ENCODE peak calls at places on chromosome 22, in seven cellular contexts. One of them, this sample, is unnamed.

GRCh38 chr22:35231585-35232084 is 25.7 kb upstream of the HMGXB4 start:
- DNase-seq in IMR-90: peak; percentile 55
- DNase-seq in H9: peak; percentile 86
- DNase-seq in H1: peak; percentile 91
- DNase-seq in mesendoderm: peak; percentile 88
- DNase-seq in neuronal stem cell: peak; percentile 70
- DNase-seq in trophoblast cell: peak; percentile 91
- DNase-seq in this sample: peak; percentile 59

GRCh38 chr22:33000342-33001280 is 57.6 kb downstream of the SYN3 start:
- DNase-seq in IMR-90: peak; percentile 32
- DNase-seq in H9: peak; percentile 88
- DNase-seq in H1: peak; percentile 92
- DNase-seq in mesendoderm: peak; percentile 85
- DNase-seq in neuronal stem cell: peak; percentile 67
- DNase-seq in trophoblast cell: peak; percentile 78
- DNase-seq in this sample: peak; percentile 56

GRCh38 chr22:32800158-32800557 is 1.3 kb upstream of the TIMP3 start:
- DNase-seq in IMR-90: no peak
- DNase-seq in H9: no peak
- DNase-seq in H1: no peak
- DNase-seq in mesendoderm: no peak
- DNase-seq in neuronal stem cell: no peak
- DNase-seq in trophoblast cell: peak; percentile 47
- DNase-seq in this sample: no peak

GRCh38 chr22:21623402-21623970 is 6.3 kb downstream of the YDJC start:
- DNase-seq in IMR-90: no peak
- DNase-seq in H9: no peak
- DNase-seq in H1: no peak
- DNase-seq in mesendoderm: no peak
- DNase-seq in neuronal stem cell: no peak
- DNase-seq in trophoblast cell: no peak
- DNase-seq in this sample: no peak

GRCh38 chr22:43407591-43407990 is 4.2 kb upstream of the MPPED1 start:
- DNase-seq in IMR-90: no peak
- DNase-seq in H9: no peak
- DNase-seq in H1: no peak
- DNase-seq in mesendoderm: no peak
- DNase-seq in neuronal stem cell: no peak
- DNase-seq in trophoblast cell: no peak
- DNase-seq in this sample: no peak

GRCh38 chr22:22348127-22348814 is 103.7 kb downstream of the VPREB1 start:
- DNase-seq in IMR-90: no peak
- DNase-seq in H9: peak; percentile 64
- DNase-seq in H1: peak; percentile 50
- DNase-seq in mesendoderm: peak; percentile 64
- DNase-seq in neuronal stem cell: peak; percentile 31
- DNase-seq in trophoblast cell: no peak
- DNase-seq in this sample: peak; percentile 4

GRCh38 chr22:39242809-39243442 is 1.9 kb downstream of the PDGFB start:
- DNase-seq in IMR-90: no peak
- DNase-seq in H9: peak; percentile 67
- DNase-seq in H1: peak; percentile 86
- DNase-seq in mesendoderm: peak; percentile 68
- DNase-seq in neuronal stem cell: no peak
- DNase-seq in trophoblast cell: peak; percentile 77
- DNase-seq in this sample: peak; percentile 58

GRCh38 chr22:23113067-23113846 is 28.5 kb downstream of the RSPH14 start:
- DNase-seq in IMR-90: peak; percentile 54
- DNase-seq in H9: no peak
- DNase-seq in H1: no peak
- DNase-seq in mesendoderm: no peak
- DNase-seq in neuronal stem cell: no peak
- DNase-seq in trophoblast cell: no peak
- DNase-seq in this sample: peak; percentile 11

GRCh38 chr22:33492210-33492651 is 428.0 kb downstream of the LARGE1 start:
- DNase-seq in IMR-90: no peak
- DNase-seq in H9: no peak
- DNase-seq in H1: peak; percentile 52
- DNase-seq in mesendoderm: peak; percentile 58
- DNase-seq in neuronal stem cell: no peak
- DNase-seq in trophoblast cell: no peak
- DNase-seq in this sample: peak; percentile 51

GRCh38 chr22:19981961-19982920 is 34.4 kb downstream of the ARVCF start:
- DNase-seq in IMR-90: no peak
- DNase-seq in H9: no peak
- DNase-seq in H1: no peak
- DNase-seq in mesendoderm: no peak
- DNase-seq in neuronal stem cell: no peak
- DNase-seq in trophoblast cell: no peak
- DNase-seq in this sample: no peak

GRCh38 chr22:38415561-38416321 is 39.3 kb downstream of the KCNJ4 start:
- DNase-seq in IMR-90: no peak
- DNase-seq in H9: peak; percentile 80
- DNase-seq in H1: no peak
- DNase-seq in mesendoderm: peak; percentile 63
- DNase-seq in neuronal stem cell: no peak
- DNase-seq in trophoblast cell: no peak
- DNase-seq in this sample: no peak

GRCh38 chr22:49394116-49394785 is 433.4 kb downstream of the BRD1 start:
- DNase-seq in IMR-90: no peak
- DNase-seq in H9: peak; percentile 25
- DNase-seq in H1: no peak
- DNase-seq in mesendoderm: no peak
- DNase-seq in neuronal stem cell: no peak
- DNase-seq in trophoblast cell: no peak
- DNase-seq in this sample: no peak

GRCh38 chr22:49365910-49366309 is 461.8 kb downstream of the BRD1 start:
- DNase-seq in IMR-90: no peak
- DNase-seq in H9: no peak
- DNase-seq in H1: no peak
- DNase-seq in mesendoderm: no peak
- DNase-seq in neuronal stem cell: no peak
- DNase-seq in trophoblast cell: no peak
- DNase-seq in this sample: no peak

GRCh38 chr22:39244496-39245129 is at the start of gene PDGFB:
- DNase-seq in IMR-90: no peak
- DNase-seq in H9: no peak
- DNase-seq in H1: no peak
- DNase-seq in mesendoderm: peak; percentile 59
- DNase-seq in neuronal stem cell: no peak
- DNase-seq in trophoblast cell: peak; percentile 72
- DNase-seq in this sample: peak; percentile 44

GRCh38 chr22:23138584-23139469 is 3.0 kb downstream of the RSPH14 start:
- DNase-seq in IMR-90: no peak
- DNase-seq in H9: no peak
- DNase-seq in H1: no peak
- DNase-seq in mesendoderm: no peak
- DNase-seq in neuronal stem cell: no peak
- DNase-seq in trophoblast cell: no peak
- DNase-seq in this sample: no peak

GRCh38 chr22:23742505-23743264 is 8.2 kb downstream of the ZNF70 start:
- DNase-seq in IMR-90: no peak
- DNase-seq in H9: no peak
- DNase-seq in H1: no peak
- DNase-seq in mesendoderm: no peak
- DNase-seq in neuronal stem cell: no peak
- DNase-seq in trophoblast cell: no peak
- DNase-seq in this sample: no peak

GRCh38 chr22:50535113-50535512 is 5.3 kb upstream of the TYMP start:
- DNase-seq in IMR-90: no peak
- DNase-seq in H9: no peak
- DNase-seq in H1: no peak
- DNase-seq in mesendoderm: no peak
- DNase-seq in neuronal stem cell: no peak
- DNase-seq in trophoblast cell: no peak
- DNase-seq in this sample: no peak

GRCh38 chr22:50030315-50031188 is 18.0 kb upstream of the IL17REL start:
- DNase-seq in IMR-90: peak; percentile 54
- DNase-seq in H9: peak; percentile 87
- DNase-seq in H1: peak; percentile 92
- DNase-seq in mesendoderm: peak; percentile 71
- DNase-seq in neuronal stem cell: peak; percentile 75
- DNase-seq in trophoblast cell: peak; percentile 82
- DNase-seq in this sample: peak; percentile 61

GRCh38 chr22:46293591-46294260 is 2.9 kb upstream of the GTSE1 start:
- DNase-seq in IMR-90: peak; percentile 53
- DNase-seq in H9: no peak
- DNase-seq in H1: no peak
- DNase-seq in mesendoderm: no peak
- DNase-seq in neuronal stem cell: no peak
- DNase-seq in trophoblast cell: peak; percentile 21
- DNase-seq in this sample: peak; percentile 24

GRCh38 chr22:26949193-26949592 is 291.8 kb downstream of the MIAT start:
- DNase-seq in IMR-90: peak; percentile 19
- DNase-seq in H9: no peak
- DNase-seq in H1: no peak
- DNase-seq in mesendoderm: peak; percentile 15
- DNase-seq in neuronal stem cell: no peak
- DNase-seq in trophoblast cell: peak; percentile 2
- DNase-seq in this sample: peak; percentile 34
- H2BK120ac ChIP-seq in IMR-90: no peak overlapping the region
- H2BK120ac ChIP-seq in H9: no peak overlapping the region
- H2BK120ac ChIP-seq in H1: no peak overlapping the region
- H2BK120ac ChIP-seq in mesendoderm: no peak overlapping the region
- H2BK120ac ChIP-seq in neuronal stem cell: no peak overlapping the region
- H2BK120ac ChIP-seq in trophoblast cell: no peak overlapping the region
- H2BK120ac ChIP-seq in this sample: no peak overlapping the region

GRCh38 chr22:47380692-47381091 is 618.2 kb downstream of the TBC1D22A start:
- DNase-seq in IMR-90: no peak
- DNase-seq in H9: no peak
- DNase-seq in H1: no peak
- DNase-seq in mesendoderm: no peak
- DNase-seq in neuronal stem cell: no peak
- DNase-seq in trophoblast cell: no peak
- DNase-seq in this sample: no peak
- H2BK120ac ChIP-seq in IMR-90: no peak overlapping the region
- H2BK120ac ChIP-seq in H9: no peak overlapping the region
- H2BK120ac ChIP-seq in H1: no peak overlapping the region
- H2BK120ac ChIP-seq in mesendoderm: no peak overlapping the region
- H2BK120ac ChIP-seq in neuronal stem cell: no peak overlapping the region
- H2BK120ac ChIP-seq in trophoblast cell: no peak overlapping the region
- H2BK120ac ChIP-seq in this sample: no peak overlapping the region

DNA sequence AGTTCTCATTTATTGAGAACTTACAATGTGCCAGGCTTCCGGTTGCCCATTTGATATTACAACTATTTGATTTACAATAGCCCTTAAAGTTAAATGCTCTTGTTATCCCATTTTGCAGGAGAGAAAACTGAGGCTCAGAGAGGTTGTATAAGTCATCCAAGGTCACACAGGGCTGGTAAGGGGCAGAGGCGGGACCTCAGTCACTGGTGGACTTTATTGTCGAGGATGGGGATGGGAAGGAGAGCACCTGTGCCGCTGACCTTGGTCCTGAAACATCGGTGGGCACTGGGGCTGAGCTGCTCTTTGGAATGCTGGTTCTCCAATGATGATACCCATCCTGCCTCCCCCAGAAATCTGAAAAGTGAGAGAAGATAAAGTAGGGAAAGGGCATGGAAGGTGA is 265.4 kb downstream of the MIAT start:
- DNase-seq in IMR-90: no peak
- DNase-seq in H9: peak; percentile 75
- DNase-seq in H1: peak; percentile 86
- DNase-seq in mesendoderm: peak; percentile 79
- DNase-seq in neuronal stem cell: peak; percentile 41
- DNase-seq in trophoblast cell: peak; percentile 16
- DNase-seq in this sample: no peak
- H2BK120ac ChIP-seq in IMR-90: no peak overlapping the region
- H2BK120ac ChIP-seq in H9: no peak overlapping the region
- H2BK120ac ChIP-seq in H1: no peak overlapping the region
- H2BK120ac ChIP-seq in mesendoderm: no peak overlapping the region
- H2BK120ac ChIP-seq in neuronal stem cell: no peak overlapping the region
- H2BK120ac ChIP-seq in trophoblast cell: no peak overlapping the region
- H2BK120ac ChIP-seq in this sample: no peak overlapping the region

DNA sequence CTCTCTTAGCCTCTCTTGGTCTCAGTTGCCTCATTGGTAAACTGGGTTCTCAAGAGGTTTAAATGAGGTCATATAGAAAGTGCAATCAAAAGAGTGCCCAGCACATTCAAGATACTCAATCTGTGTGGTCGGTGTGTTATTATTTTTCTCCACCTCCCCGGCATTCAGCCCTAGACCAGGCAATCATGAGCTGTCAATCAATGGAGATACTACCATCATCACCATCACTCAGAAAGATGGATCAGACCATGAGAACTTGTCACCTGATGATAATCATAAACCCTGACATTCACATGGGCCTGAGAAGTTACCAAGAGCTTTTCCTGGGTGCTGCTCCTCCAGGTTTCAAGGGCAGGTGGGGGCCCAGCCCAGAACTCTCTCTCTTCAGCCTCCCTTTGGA is 166.1 kb downstream of the MN1 start:
- DNase-seq in IMR-90: no peak
- DNase-seq in H9: no peak
- DNase-seq in H1: no peak
- DNase-seq in mesendoderm: no peak
- DNase-seq in neuronal stem cell: no peak
- DNase-seq in trophoblast cell: no peak
- DNase-seq in this sample: no peak
- H2BK120ac ChIP-seq in IMR-90: no peak overlapping the region
- H2BK120ac ChIP-seq in H9: no peak overlapping the region
- H2BK120ac ChIP-seq in H1: no peak overlapping the region
- H2BK120ac ChIP-seq in mesendoderm: no peak overlapping the region
- H2BK120ac ChIP-seq in neuronal stem cell: no peak overlapping the region
- H2BK120ac ChIP-seq in trophoblast cell: no peak overlapping the region
- H2BK120ac ChIP-seq in this sample: no peak overlapping the region

DNA sequence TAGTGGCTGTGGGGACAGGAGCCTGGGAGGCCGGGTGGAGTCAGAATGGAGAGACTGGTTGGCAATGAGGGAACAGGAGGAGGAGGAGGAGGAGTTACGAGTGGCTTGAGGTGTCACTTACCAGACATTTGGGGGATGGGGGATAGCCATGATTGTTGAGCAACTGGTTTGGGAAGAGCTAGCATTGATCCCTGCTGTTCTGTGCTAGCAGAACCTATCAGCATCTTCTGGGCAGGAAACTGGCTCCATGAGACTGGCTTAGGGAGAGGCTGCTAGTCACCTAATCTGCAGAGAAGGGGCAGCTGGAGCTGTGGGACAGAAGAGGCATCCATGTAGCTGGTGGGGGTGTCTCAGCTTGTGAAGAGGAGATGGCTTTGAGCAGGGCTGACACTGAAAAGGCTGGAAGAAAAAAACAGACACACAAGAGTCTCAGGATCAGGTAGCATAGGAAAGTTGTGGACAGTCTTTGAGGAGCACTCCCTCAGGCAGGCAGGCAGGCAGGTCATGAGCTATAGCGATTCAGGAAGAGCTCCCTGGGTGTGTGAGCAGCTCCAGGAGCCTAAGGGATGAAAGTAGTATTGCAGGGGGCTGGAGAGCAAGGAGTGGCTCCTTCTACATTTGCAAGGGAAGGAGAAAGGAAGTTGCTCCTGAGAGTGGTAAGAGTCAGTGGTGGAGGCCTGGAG is 22.3 kb downstream of the PIK3IP1 start:
- DNase-seq in IMR-90: no peak
- DNase-seq in H9: peak; percentile 81
- DNase-seq in H1: no peak
- DNase-seq in mesendoderm: peak; percentile 98
- DNase-seq in neuronal stem cell: no peak
- DNase-seq in trophoblast cell: peak; percentile 44
- DNase-seq in this sample: no peak
- H2BK120ac ChIP-seq in IMR-90: no peak overlapping the region
- H2BK120ac ChIP-seq in H9: no peak overlapping the region
- H2BK120ac ChIP-seq in H1: no peak overlapping the region
- H2BK120ac ChIP-seq in mesendoderm: no peak overlapping the region
- H2BK120ac ChIP-seq in neuronal stem cell: no peak overlapping the region
- H2BK120ac ChIP-seq in trophoblast cell: peak overlapping the region; percentile 68
- H2BK120ac ChIP-seq in this sample: no peak overlapping the region

GRCh38 chr22:29609139-29609538 is 5.7 kb downstream of the NF2 start:
- DNase-seq in IMR-90: no peak
- DNase-seq in H9: no peak
- DNase-seq in H1: no peak
- DNase-seq in mesendoderm: peak; percentile 25
- DNase-seq in neuronal stem cell: no peak
- DNase-seq in trophoblast cell: peak; percentile 52
- DNase-seq in this sample: no peak
- H2BK120ac ChIP-seq in IMR-90: no peak overlapping the region
- H2BK120ac ChIP-seq in H9: no peak overlapping the region
- H2BK120ac ChIP-seq in H1: no peak overlapping the region
- H2BK120ac ChIP-seq in mesendoderm: no peak overlapping the region
- H2BK120ac ChIP-seq in neuronal stem cell: no peak overlapping the region
- H2BK120ac ChIP-seq in trophoblast cell: no peak overlapping the region
- H2BK120ac ChIP-seq in this sample: no peak overlapping the region

This sample was measured in mesenchymal stem cell.